ENCODE peak calls at places on chromosomes 4 and X, in five cellular contexts. S is HFF-Myc; X is activated naive CD8-positive, alpha-beta T cell treated with anti-CD3 and anti-CD28 coated beads for 36 hours; U is NCI-H1092 treated with DMSO at 0.1 percent for 48 hours; N is AG09319. R is an unnamed sample.

GRCh38 chrX:38170556-38170955 is 50.1 kb downstream of the SRPX start:
- DNase-seq in N (no peak), X (no peak), U (no peak), S (no peak), R (no peak)

GRCh38 chr4:169984203-169984602 is 42.0 kb downstream of the MFAP3L start:
- DNase-seq in S (no peak), N (no peak), X (no peak), U (no peak), R (no peak)

GRCh38 chr4:8117278-8117682 is 41.3 kb downstream of the ABLIM2 start:
- DNase-seq in X (peak), U (no peak), S (no peak), N (no peak), R (peak)

GRCh38 chrX:49111846-49112245 is 11.7 kb downstream of the GPKOW start:
- DNase-seq in X (no peak), U (no peak), N (no peak), S (no peak), R (no peak)

GRCh38 chr4:123785515-123785914 is 388.9 kb downstream of the SPRY1 start:
- DNase-seq in X (no peak), S (peak), N (peak), U (no peak), R (peak)

GRCh38 chr4:118775405-118775804 is 60.5 kb downstream of the SEC24D start:
- DNase-seq in X (no peak), N (no peak), U (no peak), S (no peak), R (no peak)

GRCh38 chr4:173264245-173264959 is 69.8 kb downstream of the HMGB2 start:
- DNase-seq in S (peak), N (peak), U (peak), X (no peak), R (peak)

GRCh38 chr4:129926936-129927335 is 831.0 kb downstream of the C4orf33 start:
- DNase-seq in N (no peak), U (peak), S (no peak), X (no peak), R (no peak)

GRCh38 chrX:116246261-116246660 is 75.7 kb downstream of the AGTR2 start:
- DNase-seq in U (no peak), S (no peak), N (no peak), X (no peak), R (no peak)

GRCh38 chr4:41360214-41360910 is 103.6 kb downstream of the UCHL1 start:
- DNase-seq in X (peak), N (no peak), U (peak), S (no peak), R (peak)

GRCh38 chr4:128358231-128358902 is 70.8 kb upstream of the PGRMC2 start:
- DNase-seq in N (peak), U (no peak), S (peak), X (no peak), R (no peak)

GRCh38 chr4:44157611-44158277 is 290.9 kb downstream of the KCTD8 start:
- DNase-seq in U (no peak), S (no peak), X (no peak), N (no peak), R (no peak)

GRCh38 chrX:14027031-14027430 is 2.7 kb downstream of the GEMIN8 start:
- DNase-seq in S (no peak), X (no peak), U (peak), N (no peak), R (peak)

GRCh38 chr4:173346074-173346473 is 11.9 kb upstream of the HMGB2 start:
- DNase-seq in N (no peak), X (no peak), U (no peak), S (no peak), R (no peak)

GRCh38 chrX:129875669-129876068 is 30.3 kb upstream of the UTP14A start:
- DNase-seq in N (peak), X (no peak), S (peak), U (no peak), R (no peak)

GRCh38 chr4:163536101-163536500 is 41.6 kb downstream of the TMA16 start:
- DNase-seq in N (no peak), U (no peak), S (no peak), X (no peak), R (no peak)

R was measured in thyroid gland.